ENCODE peak calls at places on chromosomes 4 and X, in nine cellular contexts. Q, B, Y, M, I, A, V, E and P are unnamed samples.
A peak's percentile ranks its signal among the peaks of the same experiment; 100 is the strongest.

GRCh38 chrX:150360331-150360730 is 2.8 kb upstream of the MAMLD1 start:
- DNase-seq in M (no peak), B (no peak), Q (no peak), E (no peak), I (no peak), V (no peak), Y (no peak), A (no peak), P (no peak)

GRCh38 chr4:48620861-48621260 is 130.8 kb downstream of the ZAR1 start:
- DNase-seq in A (no peak), Y (no peak), M (no peak), B (no peak), V (no peak), E (no peak), I (no peak), Q (no peak), P (no peak)

GRCh38 chrX:19772306-19772705 is 115.1 kb downstream of the SH3KBP1 start:
- DNase-seq in Q (no peak), V (no peak), E (no peak), Y (peak; percentile 15), B (peak; percentile 54), A (no peak), M (no peak), I (no peak), P (no peak)

GRCh38 chrX:97367149-97367548 is 483.4 kb downstream of the RPA4 start:
- DNase-seq in V (no peak), A (no peak), I (no peak), Y (no peak), Q (no peak), B (peak; percentile 71), E (peak; percentile 42), M (no peak), P (no peak)

GRCh38 chr4:8278421-8279287 is 9.1 kb downstream of the HTRA3 start:
- DNase-seq in Q (no peak), Y (no peak), E (peak; percentile 73), V (peak; percentile 73), B (peak; percentile 74), I (peak; percentile 31), M (peak; percentile 36), A (peak; percentile 65), P (no peak)

GRCh38 chr4:36285784-36286480 is 4.5 kb downstream of the DTHD1 start:
- DNase-seq in V (no peak), B (no peak), M (no peak), Y (no peak), E (no peak), Q (peak; percentile 27), I (no peak), A (no peak), P (no peak)

GRCh38 chrX:129540068-129540653 is at the start of gene OCRL:
- DNase-seq in M (peak; percentile 45), I (peak; percentile 79), V (peak; percentile 62), B (peak; percentile 80), A (peak; percentile 80), Y (peak; percentile 71), Q (peak; percentile 67), E (peak; percentile 29), P (peak; percentile 81)

GRCh38 chr4:81472249-81473085 is 760 bp upstream of the RASGEF1B start:
- DNase-seq in Q (no peak), B (peak; percentile 59), Y (peak; percentile 60), M (no peak), I (no peak), E (peak; percentile 8), A (no peak), V (no peak), P (peak; percentile 54)

GRCh38 chr4:185566972-185567749 is 31.9 kb upstream of the PDLIM3 start:
- DNase-seq in M (no peak), Q (no peak), A (peak; percentile 64), Y (no peak), V (no peak), I (no peak), E (peak; percentile 88), B (peak; percentile 67), P (no peak)

GRCh38 chr4:21768349-21769310 is 179.9 kb downstream of the KCNIP4 start:
- DNase-seq in I (no peak), V (no peak), M (no peak), Q (peak; percentile 24), B (peak; percentile 84), E (peak; percentile 30), Y (peak; percentile 79), A (no peak), P (no peak)

GRCh38 chr4:168848112-168848511 is 161.9 kb downstream of the CBR4 start:
- DNase-seq in V (no peak), Q (no peak), M (no peak), E (no peak), A (no peak), B (peak; percentile 58), I (no peak), Y (no peak), P (no peak)

GRCh38 chrX:11472381-11472780 is 179.2 kb downstream of the AMELX start:
- DNase-seq in V (no peak), A (no peak), M (no peak), Q (no peak), E (no peak), I (no peak), B (no peak), Y (no peak), P (no peak)
- H3K4me1 ChIP-seq in V (no peaks in the 10 kb centered on the region), A (no peaks in the 10 kb centered on the region), M (no peaks in the 10 kb centered on the region), Q (no peaks in the 10 kb centered on the region), E (peaks cover 15% of the 10 kb centered on the region), I (no peaks in the 10 kb centered on the region), B (peaks cover 48% of the 10 kb centered on the region), Y (no peaks in the 10 kb centered on the region), P (peaks cover 5% of the 10 kb centered on the region)

GRCh38 chr4:68257719-68258118 is 12.2 kb upstream of the TMPRSS11B start:
- DNase-seq in I (no peak), E (no peak), Y (no peak), V (no peak), B (no peak), A (no peak), M (no peak), Q (no peak), P (no peak)

GRCh38 chr4:68264875-68265565 is 19.5 kb upstream of the TMPRSS11B start:
- DNase-seq in Q (no peak), M (no peak), I (no peak), B (no peak), V (no peak), E (no peak), A (no peak), Y (no peak), P (no peak)

GRCh38 chr4:68256284-68256683 is 10.8 kb upstream of the TMPRSS11B start:
- DNase-seq in V (no peak), B (no peak), E (peak; percentile 16), Q (no peak), A (no peak), I (no peak), Y (no peak), M (no peak), P (no peak)

GRCh38 chr4:68259191-68259590 is 13.7 kb upstream of the TMPRSS11B start:
- DNase-seq in A (no peak), B (peak; percentile 4), M (no peak), V (no peak), Y (no peak), E (no peak), Q (no peak), I (no peak), P (no peak)
- H3K4me1 ChIP-seq in A (no peaks in the 10 kb centered on the region), B (no peaks in the 10 kb centered on the region), M (no peaks in the 10 kb centered on the region), V (no peaks in the 10 kb centered on the region), Y (no peaks in the 10 kb centered on the region), E (no peaks in the 10 kb centered on the region), Q (no peaks in the 10 kb centered on the region), I (no peaks in the 10 kb centered on the region), P (no peaks in the 10 kb centered on the region)

GRCh38 chr4:153233761-153234371 is 29.6 kb downstream of the TRIM2 start:
- DNase-seq in V (no peak), B (peak; percentile 93), A (no peak), E (peak; percentile 97), Q (peak; percentile 38), I (no peak), Y (no peak), M (no peak), P (no peak)

GRCh38 chr4:153238146-153238919 is 34.1 kb downstream of the TRIM2 start:
- DNase-seq in M (no peak), B (no peak), E (no peak), I (no peak), V (no peak), Y (no peak), Q (no peak), A (no peak), P (no peak)

GRCh38 chr4:153239409-153239808 is 35.2 kb downstream of the TRIM2 start:
- DNase-seq in Y (no peak), M (no peak), I (no peak), V (no peak), A (no peak), B (no peak), E (no peak), Q (no peak), P (no peak)

GRCh38 chr4:153232768-153233167 is 28.5 kb downstream of the TRIM2 start:
- DNase-seq in E (no peak), Q (peak; percentile 68), A (no peak), V (peak; percentile 56), B (peak; percentile 28), I (peak; percentile 66), Y (peak; percentile 80), M (no peak), P (no peak)

DNA sequence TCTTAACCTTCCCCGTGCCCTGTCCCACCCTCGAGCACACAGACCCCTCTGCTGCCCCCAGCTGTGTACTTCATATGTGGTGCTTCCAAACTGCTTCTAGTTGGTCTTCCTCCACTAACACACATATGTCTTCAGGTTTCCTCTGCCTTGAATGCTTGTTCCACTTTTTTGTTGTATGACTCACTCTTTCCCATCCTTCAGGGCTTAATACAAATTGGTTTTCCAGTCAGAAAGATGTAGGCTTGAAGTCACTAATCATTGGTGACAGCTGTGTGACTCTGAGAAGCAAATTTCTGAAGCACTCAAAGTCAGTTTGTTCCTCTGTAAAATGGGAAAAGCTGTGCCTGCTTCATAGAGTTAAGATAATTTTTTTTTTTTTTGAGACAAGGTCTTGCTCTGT is 30.7 kb downstream of the TRIM2 start:
- DNase-seq in Y (no peak), E (peak; percentile 78), Q (no peak), I (no peak), V (no peak), B (peak; percentile 71), M (no peak), A (no peak), P (no peak)
- H3K4me1 ChIP-seq in Y (peaks cover 25% of the 10 kb centered on the region), E (peaks cover 19% of the 10 kb centered on the region), Q (peaks cover 9% of the 10 kb centered on the region), I (peaks cover 22% of the 10 kb centered on the region), V (peaks cover 24% of the 10 kb centered on the region), B (peaks cover 21% of the 10 kb centered on the region), M (peaks cover 27% of the 10 kb centered on the region), A (peaks cover 28% of the 10 kb centered on the region), P (peaks cover 23% of the 10 kb centered on the region)

GRCh38 chr4:184447664-184448063 is 26.7 kb downstream of the IRF2 start:
- DNase-seq in Y (peak; percentile 76), V (no peak), E (no peak), M (no peak), I (no peak), Q (no peak), B (no peak), A (no peak), P (no peak)

GRCh38 chr4:184443318-184443717 is 31.0 kb downstream of the IRF2 start:
- DNase-seq in A (no peak), V (no peak), M (no peak), E (no peak), Q (no peak), I (no peak), B (no peak), Y (no peak), P (no peak)

GRCh38 chr4:184446132-184446531 is 28.2 kb downstream of the IRF2 start:
- DNase-seq in M (no peak), E (no peak), I (no peak), Y (no peak), A (no peak), V (no peak), Q (no peak), B (no peak), P (no peak)

GRCh38 chr4:184444215-184444952 is 30.0 kb downstream of the IRF2 start:
- DNase-seq in I (no peak), V (no peak), Y (no peak), Q (no peak), B (no peak), M (no peak), A (no peak), E (peak; percentile 91), P (no peak)

GRCh38 chr4:184444953-184445309 is 29.4 kb downstream of the IRF2 start:
- DNase-seq in M (no peak), I (no peak), A (no peak), Y (no peak), Q (no peak), V (no peak), B (no peak), E (no peak), P (peak; percentile 59)
- H3K4me1 ChIP-seq in M (peaks cover 7% of the 10 kb centered on the region), I (peaks cover 12% of the 10 kb centered on the region), A (peaks cover 91% of the 10 kb centered on the region), Y (peaks cover 66% of the 10 kb centered on the region), Q (no peaks in the 10 kb centered on the region), V (peaks cover 94% of the 10 kb centered on the region), B (peaks cover 45% of the 10 kb centered on the region), E (peaks cover 29% of the 10 kb centered on the region), P (peaks cover 92% of the 10 kb centered on the region)